ENCODE peak calls at places on chromosomes 12 and 14, in four cellular contexts. One of them, this sample, is unnamed.

GRCh38 chr14:22095845-22096510 is 422.4 kb upstream of the OR4E1 start:
- DNase-seq in K562: no peak
- DNase-seq in HCT116: no peak
- DNase-seq in SK-N-SH: no peak
- DNase-seq in this sample: no peak

GRCh38 chr14:75418779-75419768 is 8.7 kb upstream of the JDP2 start:
- DNase-seq in K562: peak
- DNase-seq in HCT116: peak
- DNase-seq in SK-N-SH: no peak
- DNase-seq in this sample: peak

GRCh38 chr14:91614187-91614586 is 104.1 kb upstream of the PPP4R3A start:
- DNase-seq in K562: peak
- DNase-seq in HCT116: no peak
- DNase-seq in SK-N-SH: no peak
- DNase-seq in this sample: no peak

GRCh38 chr14:74085047-74085637 is 386 bp downstream of the LIN52 start:
- DNase-seq in K562: peak
- DNase-seq in HCT116: no peak
- DNase-seq in SK-N-SH: peak
- DNase-seq in this sample: no peak

GRCh38 chr14:32800320-32800719 is 138.4 kb upstream of the NPAS3 start:
- DNase-seq in K562: no peak
- DNase-seq in HCT116: no peak
- DNase-seq in SK-N-SH: no peak
- DNase-seq in this sample: no peak

GRCh38 chr14:102786758-102787157 is 9.5 kb downstream of the TRAF3 start:
- DNase-seq in K562: no peak
- DNase-seq in HCT116: no peak
- DNase-seq in SK-N-SH: no peak
- DNase-seq in this sample: no peak

GRCh38 chr12:57111046-57111698 is at the start of gene STAT6:
- DNase-seq in K562: peak
- DNase-seq in HCT116: no peak
- DNase-seq in SK-N-SH: no peak
- DNase-seq in this sample: peak

GRCh38 chr14:96455588-96455987 is 46.6 kb upstream of the PAPOLA start:
- DNase-seq in K562: no peak
- DNase-seq in HCT116: no peak
- DNase-seq in SK-N-SH: no peak
- DNase-seq in this sample: no peak

GRCh38 chr12:32509328-32510122 is 110.2 kb downstream of the FGD4 start:
- DNase-seq in K562: no peak
- DNase-seq in HCT116: no peak
- DNase-seq in SK-N-SH: no peak
- DNase-seq in this sample: no peak

GRCh38 chr14:69997849-69998248 is 118.6 kb downstream of the SMOC1 start:
- DNase-seq in K562: no peak
- DNase-seq in HCT116: no peak
- DNase-seq in SK-N-SH: no peak
- DNase-seq in this sample: peak

GRCh38 chr14:91167380-91167770 is 53.5 kb downstream of the DGLUCY start:
- DNase-seq in K562: no peak
- DNase-seq in HCT116: no peak
- DNase-seq in SK-N-SH: no peak
- DNase-seq in this sample: no peak

GRCh38 chr14:61152851-61153364 is 128.2 kb downstream of the TMEM30B start:
- DNase-seq in K562: no peak
- DNase-seq in HCT116: no peak
- DNase-seq in SK-N-SH: no peak
- DNase-seq in this sample: no peak

GRCh38 chr14:33567003-33567735 is 383.7 kb downstream of the EGLN3 start:
- DNase-seq in K562: no peak
- DNase-seq in HCT116: no peak
- DNase-seq in SK-N-SH: no peak
- DNase-seq in this sample: no peak

GRCh38 chr14:43894534-43894933 is 612.5 kb downstream of the FSCB start:
- DNase-seq in K562: peak
- DNase-seq in HCT116: peak
- DNase-seq in SK-N-SH: peak
- DNase-seq in this sample: peak

GRCh38 chr12:85983601-85984000 is 109.5 kb downstream of the NTS start:
- DNase-seq in K562: no peak
- DNase-seq in HCT116: no peak
- DNase-seq in SK-N-SH: no peak
- DNase-seq in this sample: no peak

GRCh38 chr12:3150820-3151590 is 73.8 kb downstream of the TSPAN9 start:
- DNase-seq in K562: no peak
- DNase-seq in HCT116: no peak
- DNase-seq in SK-N-SH: peak
- DNase-seq in this sample: no peak

GRCh38 chr12:114729731-114730130 is 45.8 kb upstream of the TBX3 start:
- DNase-seq in K562: no peak
- DNase-seq in HCT116: no peak
- DNase-seq in SK-N-SH: no peak
- DNase-seq in this sample: no peak
- TF ChIP-seq JUND in K562: no peak
- TF ChIP-seq JUND in HCT116: no peak
- TF ChIP-seq JUND in SK-N-SH: no peak
- TF ChIP-seq JUND in this sample: no peak

GRCh38 chr12:68498736-68499135 is 112.0 kb upstream of the RAP1B start:
- DNase-seq in K562: no peak
- DNase-seq in HCT116: no peak
- DNase-seq in SK-N-SH: no peak
- DNase-seq in this sample: no peak

GRCh38 chr12:68495666-68496065 is 115.0 kb upstream of the RAP1B start:
- DNase-seq in K562: no peak
- DNase-seq in HCT116: no peak
- DNase-seq in SK-N-SH: no peak
- DNase-seq in this sample: no peak

GRCh38 chr12:68497112-68497511 is 113.6 kb upstream of the RAP1B start:
- DNase-seq in K562: no peak
- DNase-seq in HCT116: no peak
- DNase-seq in SK-N-SH: no peak
- DNase-seq in this sample: no peak

GRCh38 chr12:68499616-68500015 is 111.1 kb upstream of the RAP1B start:
- DNase-seq in K562: no peak
- DNase-seq in HCT116: no peak
- DNase-seq in SK-N-SH: no peak
- DNase-seq in this sample: no peak

DNA sequence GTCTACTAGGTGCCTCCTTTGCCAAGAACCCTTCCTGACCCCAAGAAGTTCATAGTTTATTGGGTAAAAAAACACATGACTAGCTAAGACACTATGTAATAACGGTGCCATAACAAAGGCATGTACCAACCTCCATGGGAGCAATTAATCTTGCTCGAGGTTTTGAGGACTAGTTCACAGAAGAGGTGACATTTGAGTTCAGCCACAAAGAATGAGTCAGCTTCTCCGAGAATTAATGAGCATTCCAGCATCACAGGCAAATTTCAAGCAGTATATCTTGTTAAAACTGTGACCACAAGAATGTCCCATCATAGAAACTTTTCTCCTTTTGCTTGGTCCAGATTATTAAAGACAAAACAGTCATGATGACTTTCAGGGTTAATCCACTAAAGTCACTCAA is 113.0 kb upstream of the RAP1B start:
- DNase-seq in K562: no peak
- DNase-seq in HCT116: peak
- DNase-seq in SK-N-SH: no peak
- DNase-seq in this sample: no peak
- TF ChIP-seq JUND in K562: peak
- TF ChIP-seq JUND in HCT116: peak
- TF ChIP-seq JUND in SK-N-SH: peak
- TF ChIP-seq JUND in this sample: no peak

DNA sequence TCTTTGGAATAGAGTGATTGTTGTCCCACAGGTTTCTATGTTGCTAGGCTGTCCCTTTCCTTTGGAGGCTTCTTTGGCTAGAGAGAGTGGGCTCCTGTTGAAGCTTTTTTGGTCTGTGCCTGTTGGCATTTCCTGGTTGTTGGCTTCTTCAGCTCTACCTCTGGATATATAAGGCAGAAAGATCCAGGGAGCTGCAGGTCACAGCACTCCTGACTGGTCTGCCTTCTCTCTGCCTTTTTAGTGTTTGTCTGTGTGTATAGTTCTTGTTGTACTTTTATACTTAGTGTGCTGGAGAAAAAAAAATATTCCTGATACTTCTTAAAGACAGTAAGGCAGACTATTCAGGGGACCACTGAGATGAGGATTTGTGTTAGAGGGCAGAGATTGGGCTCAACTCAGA is 202.7 kb downstream of the FBXL14 start:
- DNase-seq in K562: no peak
- DNase-seq in HCT116: peak
- DNase-seq in SK-N-SH: no peak
- DNase-seq in this sample: no peak
- TF ChIP-seq JUND in K562: no peak
- TF ChIP-seq JUND in HCT116: no peak
- TF ChIP-seq JUND in SK-N-SH: no peak
- TF ChIP-seq JUND in this sample: no peak

GRCh38 chr12:1870998-1871917 is 47.2 kb downstream of the CACNA2D4 start:
- DNase-seq in K562: no peak
- DNase-seq in HCT116: no peak
- DNase-seq in SK-N-SH: no peak
- DNase-seq in this sample: no peak
- TF ChIP-seq JUND in K562: no peak
- TF ChIP-seq JUND in HCT116: no peak
- TF ChIP-seq JUND in SK-N-SH: no peak
- TF ChIP-seq JUND in this sample: no peak

DNA sequence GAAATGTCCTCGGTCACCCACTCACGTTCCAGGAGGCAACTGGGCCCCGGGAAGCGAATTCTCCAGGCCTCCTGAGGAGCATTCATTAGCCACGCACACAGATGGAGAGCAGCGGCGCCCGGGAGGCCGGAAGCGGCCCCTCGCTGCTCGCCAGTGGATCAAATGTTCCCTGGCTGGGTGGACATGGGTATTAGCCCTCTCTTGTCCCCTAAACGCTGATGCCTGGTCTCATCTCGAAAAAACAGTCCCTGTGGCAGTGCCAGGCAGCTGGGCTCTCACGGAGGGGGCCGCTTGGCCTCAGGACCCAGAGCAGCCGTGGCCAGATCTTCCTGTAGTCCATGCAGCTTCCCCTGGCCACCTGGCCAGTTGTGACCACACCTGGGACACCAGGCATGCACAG is 59.0 kb upstream of the DLK1 start:
- DNase-seq in K562: no peak
- DNase-seq in HCT116: no peak
- DNase-seq in SK-N-SH: no peak
- DNase-seq in this sample: no peak
- TF ChIP-seq JUND in K562: no peak
- TF ChIP-seq JUND in HCT116: no peak
- TF ChIP-seq JUND in SK-N-SH: no peak
- TF ChIP-seq JUND in this sample: no peak

DNA sequence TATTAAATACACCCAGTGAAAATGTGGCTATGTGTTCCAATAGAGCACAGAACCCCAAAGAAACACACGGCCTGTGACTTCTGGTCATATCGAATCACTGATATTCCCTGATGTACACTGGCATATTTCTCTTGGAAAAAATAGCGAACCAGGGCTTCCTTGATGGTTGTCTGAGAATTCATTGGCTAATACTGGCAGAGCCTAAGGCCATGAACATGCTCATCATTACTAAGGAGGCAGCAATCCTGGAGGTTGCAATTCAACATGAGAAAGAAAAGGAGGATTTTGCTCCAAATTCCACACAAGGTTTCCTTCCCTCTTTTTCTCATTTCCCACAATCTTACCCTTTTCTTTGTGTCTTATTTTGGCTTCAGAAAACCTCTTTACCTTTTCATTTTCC is 212.9 kb upstream of the HMGA2 start:
- DNase-seq in K562: no peak
- DNase-seq in HCT116: no peak
- DNase-seq in SK-N-SH: no peak
- DNase-seq in this sample: no peak
- TF ChIP-seq JUND in K562: no peak
- TF ChIP-seq JUND in HCT116: no peak
- TF ChIP-seq JUND in SK-N-SH: no peak
- TF ChIP-seq JUND in this sample: no peak

DNA sequence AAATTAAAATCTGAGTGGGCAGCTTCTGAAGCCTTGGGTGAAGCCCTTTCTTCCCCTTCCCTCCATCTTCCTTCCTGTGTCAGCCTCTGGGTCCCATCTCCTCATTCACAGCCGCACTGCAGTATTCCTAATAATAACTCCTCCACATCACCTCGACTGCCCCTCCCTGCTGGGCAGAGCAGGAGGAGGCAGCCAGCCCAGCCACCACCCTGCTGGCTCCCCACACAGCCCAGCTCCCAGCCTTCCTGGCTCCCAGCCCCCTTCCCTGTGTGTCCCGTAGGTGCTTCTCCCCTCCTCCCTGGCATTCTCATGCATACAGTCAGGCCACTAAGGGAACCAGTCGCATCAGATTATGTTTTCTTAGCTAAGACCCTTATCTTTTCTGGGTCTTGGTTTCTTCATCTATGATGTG is 3.7 kb downstream of the IFFO1 start:
- DNase-seq in K562: no peak
- DNase-seq in HCT116: no peak
- DNase-seq in SK-N-SH: no peak
- DNase-seq in this sample: no peak
- TF ChIP-seq JUND in K562: no peak
- TF ChIP-seq JUND in HCT116: no peak
- TF ChIP-seq JUND in SK-N-SH: no peak
- TF ChIP-seq JUND in this sample: no peak

GRCh38 chr12:104507672-104508071 is 50.9 kb downstream of the CHST11 start:
- DNase-seq in K562: peak
- DNase-seq in HCT116: no peak
- DNase-seq in SK-N-SH: no peak
- DNase-seq in this sample: no peak
- TF ChIP-seq JUND in K562: no peak
- TF ChIP-seq JUND in HCT116: no peak
- TF ChIP-seq JUND in SK-N-SH: no peak
- TF ChIP-seq JUND in this sample: no peak

GRCh38 chr14:31263485-31264133 is 56.0 kb upstream of the HECTD1 start:
- DNase-seq in K562: no peak
- DNase-seq in HCT116: peak
- DNase-seq in SK-N-SH: no peak
- DNase-seq in this sample: peak

GRCh38 chr14:31258427-31259039 is 50.9 kb upstream of the HECTD1 start:
- DNase-seq in K562: no peak
- DNase-seq in HCT116: no peak
- DNase-seq in SK-N-SH: no peak
- DNase-seq in this sample: no peak

GRCh38 chr14:31261523-31261858 is 53.9 kb upstream of the HECTD1 start:
- DNase-seq in K562: no peak
- DNase-seq in HCT116: no peak
- DNase-seq in SK-N-SH: no peak
- DNase-seq in this sample: no peak

GRCh38 chr14:31265701-31266398 is 58.3 kb upstream of the HECTD1 start:
- DNase-seq in K562: no peak
- DNase-seq in HCT116: no peak
- DNase-seq in SK-N-SH: no peak
- DNase-seq in this sample: no peak

GRCh38 chr14:31261859-31262739 is 54.5 kb upstream of the HECTD1 start:
- DNase-seq in K562: no peak
- DNase-seq in HCT116: no peak
- DNase-seq in SK-N-SH: no peak
- DNase-seq in this sample: no peak
- TF ChIP-seq JUND in K562: no peak
- TF ChIP-seq JUND in HCT116: no peak
- TF ChIP-seq JUND in SK-N-SH: no peak
- TF ChIP-seq JUND in this sample: no peak

GRCh38 chr12:55728185-55728931 is 451 bp downstream of the CD63 start:
- DNase-seq in K562: peak
- DNase-seq in HCT116: no peak
- DNase-seq in SK-N-SH: peak
- DNase-seq in this sample: no peak
- TF ChIP-seq JUND in K562: no peak
- TF ChIP-seq JUND in HCT116: no peak
- TF ChIP-seq JUND in SK-N-SH: no peak
- TF ChIP-seq JUND in this sample: no peak